ENCODE peak calls at places on chromosomes 7 and 10, in five cellular contexts. V is GM10248; I is GM12865; P is activated naive CD4-positive, alpha-beta T cell treated with Interleukin-2 at 50 U/mL for 16 hours; Z is glomerular endothelial cell. H is an unnamed sample.

GRCh38 chr7:100933735-100934134 is 15.6 kb upstream of the MUC3A start:
- DNase-seq in V (no peak), I (no peak), P (no peak), Z (no peak), H (no peak)

GRCh38 chr10:71835671-71836593 is 15.1 kb downstream of the PSAP start:
- DNase-seq in V (peak; percentile 89), I (peak; percentile 98), P (no peak), Z (no peak), H (peak; percentile 44)

GRCh38 chr10:60846173-60846572 is 67.9 kb downstream of the CDK1 start:
- DNase-seq in V (no peak), I (no peak), P (no peak), Z (peak; percentile 18), H (no peak)

GRCh38 chr7:84297606-84298005 is 103.0 kb upstream of the SEMA3A start:
- DNase-seq in V (no peak), I (no peak), P (no peak), Z (no peak), H (no peak)

GRCh38 chr7:127667751-127668530 is 15.9 kb downstream of the SND1 start:
- DNase-seq in V (no peak), I (no peak), P (no peak), Z (no peak), H (no peak)

GRCh38 chr7:26457702-26458327 is 166.2 kb downstream of the SNX10 start:
- DNase-seq in V (no peak), I (no peak), P (no peak), Z (peak; percentile 36), H (no peak)

GRCh38 chr7:35799846-35800717 is 775 bp upstream of the SEPTIN7 start:
- DNase-seq in V (peak; percentile 75), I (peak; percentile 96), P (peak; percentile 83), Z (peak; percentile 71), H (peak; percentile 86)

GRCh38 chr7:84669177-84669732 is 474.7 kb upstream of the SEMA3A start:
- DNase-seq in V (no peak), I (no peak), P (no peak), Z (peak; percentile 85), H (no peak)

GRCh38 chr7:139828880-139829653 is at the start of gene TBXAS1:
- DNase-seq in V (no peak), I (peak; percentile 15), P (peak; percentile 33), Z (no peak), H (peak; percentile 10)

GRCh38 chr10:74610299-74610698 is 216.1 kb upstream of the KAT6B start:
- DNase-seq in V (no peak), I (no peak), P (no peak), Z (no peak), H (no peak)

GRCh38 chr7:116334555-116334954 is 124.2 kb downstream of the TES start:
- DNase-seq in V (no peak), I (no peak), P (no peak), Z (no peak), H (no peak)

GRCh38 chr7:46080595-46081159 is 159.6 kb upstream of the IGFBP3 start:
- DNase-seq in V (no peak), I (no peak), P (no peak), Z (no peak), H (no peak)

GRCh38 chr10:83542774-83543291 is 596.5 kb upstream of the GHITM start:
- DNase-seq in V (no peak), I (peak; percentile 91), P (no peak), Z (no peak), H (no peak)

GRCh38 chr10:120926611-120927010 is 75.4 kb downstream of the WDR11 start:
- DNase-seq in V (no peak), I (no peak), P (no peak), Z (no peak), H (no peak)

GRCh38 chr7:418636-419280 is 100.9 kb downstream of the PDGFA start:
- DNase-seq in V (no peak), I (no peak), P (no peak), Z (no peak), H (no peak)

GRCh38 chr10:80468806-80469421 is 14.8 kb downstream of the TSPAN14 start:
- DNase-seq in V (no peak), I (no peak), P (no peak), Z (no peak), H (no peak)

GRCh38 chr10:97999066-97999908 is 31.1 kb downstream of the CRTAC1 start:
- DNase-seq in V (no peak), I (no peak), P (no peak), Z (no peak), H (no peak)

GRCh38 chr10:60605476-60605875 is 172.8 kb upstream of the CDK1 start:
- DNase-seq in V (no peak), I (no peak), P (no peak), Z (no peak), H (no peak)

GRCh38 chr10:51705774-51706173 is 6.4 kb upstream of the CSTF2T start:
- DNase-seq in V (no peak), I (no peak), P (no peak), Z (no peak), H (no peak)

GRCh38 chr10:118161434-118161833 is 114.7 kb upstream of the RAB11FIP2 start:
- DNase-seq in V (no peak), I (no peak), P (no peak), Z (no peak), H (no peak)

GRCh38 chr10:102639527-102639926 is 4.8 kb upstream of the TRIM8 start:
- DNase-seq in V (no peak), I (no peak), P (no peak), Z (no peak), H (no peak)

GRCh38 chr7:64183126-64183742 is 23.8 kb upstream of the ZNF735 start:
- DNase-seq in V (no peak), I (no peak), P (peak; percentile 61), Z (no peak), H (peak; percentile 42)